ENCODE peak calls at places on chromosomes 4 and X, in eight cellular contexts. A is foreskin fibroblast, J is right atrium auricular region, T is tibial nerve, F is GM06990, L is PC-3, S is fibroblast of lung, I is left ventricle myocardium inferior. Z is an unnamed sample.

GRCh38 chr4:110850461-110851447 is 227.9 kb upstream of the PITX2 start:
- DNase-seq in T (no peak), F (no peak), A (no peak), S (no peak), L (no peak), J (no peak), I (no peak), Z (no peak)

GRCh38 chr4:102390438-102390837 is 45.2 kb upstream of the SLC39A8 start:
- DNase-seq in A (no peak), F (peak), S (peak), J (no peak), L (peak), I (no peak), T (no peak), Z (peak)

GRCh38 chrX:140510895-140511295 is 6.0 kb upstream of the SOX3 start:
- DNase-seq in I (no peak), A (no peak), T (no peak), J (no peak), S (no peak), L (no peak), F (no peak), Z (no peak)

GRCh38 chrX:72621619-72622485 is 49.2 kb upstream of the HDAC8 start:
- DNase-seq in J (no peak), T (no peak), L (peak), S (peak), F (peak), A (peak), I (no peak), Z (peak)

GRCh38 chr4:107643021-107643420 is 77.0 kb downstream of the PAPSS1 start:
- DNase-seq in J (no peak), I (no peak), T (no peak), S (no peak), A (no peak), L (no peak), F (no peak), Z (no peak)

GRCh38 chrX:40095588-40096394 is 2.0 kb downstream of the BCOR start:
- DNase-seq in L (peak), I (peak), A (no peak), S (no peak), T (no peak), F (no peak), J (no peak), Z (no peak)

GRCh38 chr4:38189445-38189844 is 229.2 kb downstream of the PTTG2 start:
- DNase-seq in A (peak), I (no peak), S (peak), L (peak), F (no peak), T (no peak), J (no peak), Z (no peak)

GRCh38 chrX:17160971-17161370 is 214.0 kb upstream of the NHS start:
- DNase-seq in J (no peak), L (peak), F (no peak), I (no peak), A (no peak), T (no peak), S (no peak), Z (no peak)

GRCh38 chr4:37873383-37873782 is 17.5 kb upstream of the TBC1D1 start:
- DNase-seq in J (no peak), T (no peak), A (peak), I (no peak), S (peak), L (peak), F (no peak), Z (no peak)

GRCh38 chrX:39253551-39253950 is 452.3 kb downstream of the MID1IP1 start:
- DNase-seq in F (no peak), S (peak), T (no peak), L (peak), A (no peak), I (no peak), J (no peak), Z (no peak)

GRCh38 chrX:13029341-13029740 is 15.1 kb downstream of the FAM9C start:
- DNase-seq in I (peak), S (peak), A (no peak), F (no peak), J (no peak), L (peak), T (peak), Z (no peak)

GRCh38 chr4:184968784-184969201 is 49.5 kb upstream of the HELT start:
- DNase-seq in F (no peak), J (peak), T (no peak), S (no peak), I (peak), L (peak), A (no peak), Z (no peak)

GRCh38 chr4:93828332-93828829 is at the start of gene ATOH1:
- DNase-seq in J (no peak), T (no peak), F (no peak), L (no peak), S (peak), A (no peak), I (no peak), Z (no peak)
- TF ChIP-seq CTCF in J (no peak), T (no peak), F (no peak), L (no peak), S (no peak), A (no peak), I (no peak), Z (no peak)

DNA sequence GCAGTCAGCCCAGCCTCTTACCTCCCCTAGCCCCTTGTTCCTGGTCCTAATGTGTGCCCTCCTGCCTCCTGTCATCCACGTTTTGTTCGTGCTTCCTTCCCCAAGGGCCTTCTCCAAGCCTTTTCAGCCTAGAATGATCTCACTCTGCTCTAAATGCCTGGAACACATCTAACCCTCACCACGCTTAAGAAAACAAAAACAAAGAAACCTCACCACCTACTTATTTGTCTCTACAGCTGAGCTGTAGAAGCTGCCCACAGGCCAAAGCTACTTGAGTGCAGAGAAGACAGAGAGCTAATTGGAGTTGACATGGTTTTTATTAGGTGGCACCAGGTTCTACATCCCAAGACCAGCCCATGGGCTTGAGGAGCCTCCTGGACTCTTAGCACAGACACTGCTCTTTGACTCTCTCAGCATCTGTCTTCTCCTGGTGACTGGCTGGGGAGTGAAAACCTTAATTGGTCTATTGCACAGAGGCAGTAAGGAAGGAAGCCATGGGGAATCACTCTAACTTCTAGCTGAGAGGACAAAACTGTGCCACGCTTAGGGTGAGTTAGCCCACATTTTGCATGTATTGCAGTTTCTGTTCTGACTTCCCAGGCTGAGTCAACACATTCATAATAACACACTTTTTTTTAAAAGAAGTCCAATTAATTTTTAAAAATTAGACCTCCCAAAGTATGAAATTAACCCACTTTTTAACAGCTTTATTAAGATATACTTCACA is 52.3 kb upstream of the PDK3 start:
- DNase-seq in S (peak), T (no peak), A (no peak), F (no peak), J (no peak), I (no peak), L (no peak), Z (no peak)
- TF ChIP-seq CTCF in S (no peak), T (no peak), A (no peak), F (no peak), J (no peak), I (no peak), L (no peak), Z (no peak)

GRCh38 chrX:135572436-135572835 is 52.0 kb downstream of the INTS6L start:
- DNase-seq in A (no peak), I (no peak), J (no peak), F (no peak), T (no peak), S (no peak), L (no peak), Z (no peak)
- TF ChIP-seq CTCF in A (no peak), I (peak), J (peak), F (peak), T (peak), S (peak), L (peak), Z (peak)

GRCh38 chr4:76687730-76688441 is 210.1 kb downstream of the SOWAHB start:
- DNase-seq in T (no peak), A (no peak), F (no peak), S (no peak), L (peak), I (no peak), J (no peak), Z (no peak)

GRCh38 chr4:76690906-76691275 is 207.1 kb downstream of the SOWAHB start:
- DNase-seq in S (no peak), T (no peak), J (no peak), L (peak), I (no peak), A (no peak), F (no peak), Z (no peak)

GRCh38 chr4:76690091-76690905 is 207.6 kb downstream of the SOWAHB start:
- DNase-seq in L (peak), T (no peak), S (no peak), A (no peak), F (no peak), J (no peak), I (no peak), Z (no peak)

GRCh38 chr4:76688737-76689078 is 209.2 kb downstream of the SOWAHB start:
- DNase-seq in J (no peak), I (no peak), F (no peak), A (no peak), T (no peak), L (peak), S (peak), Z (no peak)

GRCh38 chr4:76689079-76689817 is 208.7 kb downstream of the SOWAHB start:
- DNase-seq in T (no peak), S (peak), L (peak), A (no peak), J (no peak), F (peak), I (peak), Z (peak)
- TF ChIP-seq CTCF in T (no peak), S (no peak), L (no peak), A (no peak), J (no peak), F (no peak), I (no peak), Z (peak)

GRCh38 chrX:30483996-30484395 is 93.6 kb downstream of the TASL start:
- DNase-seq in J (no peak), S (no peak), A (no peak), I (no peak), F (no peak), T (no peak), L (no peak), Z (peak)

GRCh38 chrX:30493348-30493747 is 84.2 kb downstream of the TASL start:
- DNase-seq in A (no peak), L (no peak), T (no peak), I (no peak), S (no peak), J (no peak), F (no peak), Z (no peak)

GRCh38 chrX:30488092-30488491 is 89.5 kb downstream of the TASL start:
- DNase-seq in S (no peak), L (peak), J (no peak), T (no peak), A (no peak), F (no peak), I (no peak), Z (peak)

DNA sequence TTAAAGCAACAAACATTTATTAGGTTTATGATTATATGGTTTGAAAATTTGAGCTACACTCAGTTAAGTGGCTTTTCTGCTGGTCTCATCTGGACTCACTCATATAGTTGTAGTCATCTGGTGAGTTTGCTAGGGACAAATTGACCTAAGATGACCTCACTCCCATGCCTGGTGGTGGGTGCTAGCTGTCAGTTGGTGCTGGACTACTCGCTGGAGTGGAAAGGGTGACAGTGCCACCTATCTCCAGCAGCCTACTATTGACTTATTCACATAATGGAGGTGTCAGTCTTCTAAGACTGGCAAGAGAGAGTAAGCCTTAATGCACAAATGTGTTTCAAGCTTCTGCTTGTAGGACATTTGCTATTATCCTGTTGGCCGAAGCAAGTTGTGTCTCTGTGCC is 88.2 kb downstream of the TASL start:
- DNase-seq in I (no peak), A (no peak), F (no peak), J (no peak), T (no peak), S (no peak), L (peak), Z (no peak)
- TF ChIP-seq CTCF in I (no peak), A (no peak), F (peak), J (no peak), T (no peak), S (no peak), L (peak), Z (no peak)

DNA sequence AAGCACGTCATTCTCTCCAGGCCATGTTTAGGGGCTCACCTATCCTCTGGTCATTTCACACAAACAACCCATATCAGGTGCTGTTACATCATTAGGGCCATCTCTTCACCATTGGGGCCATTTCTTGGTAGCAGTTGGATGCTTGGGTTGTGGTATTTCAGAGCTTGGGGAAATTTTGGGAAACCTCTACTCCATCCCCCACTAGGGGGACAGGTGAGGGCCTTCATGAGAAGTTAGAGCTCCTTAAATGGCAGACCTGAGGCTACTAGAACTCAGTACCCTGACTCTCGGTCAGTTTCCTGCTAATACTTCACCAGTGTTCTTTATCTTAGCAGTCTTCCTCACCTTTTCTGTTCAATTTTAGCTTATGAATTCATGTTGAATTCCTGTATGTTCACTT is 50.2 kb downstream of the ZNF827 start:
- DNase-seq in A (no peak), L (peak), F (no peak), T (no peak), I (no peak), S (no peak), J (no peak), Z (no peak)
- TF ChIP-seq CTCF in A (no peak), L (peak), F (peak), T (no peak), I (no peak), S (peak), J (peak), Z (no peak)

GRCh38 chr4:2910409-2910808 is 52.8 kb downstream of the NOP14 start:
- DNase-seq in J (no peak), I (no peak), T (no peak), A (no peak), L (no peak), S (no peak), F (no peak), Z (no peak)
- TF ChIP-seq CTCF in J (no peak), I (peak), T (no peak), A (peak), L (no peak), S (peak), F (peak), Z (peak)

GRCh38 chr4:139015269-139015947 is at the start of gene NOCT:
- DNase-seq in T (peak), I (peak), J (peak), S (peak), A (peak), F (peak), L (peak), Z (peak)
- TF ChIP-seq CTCF in T (peak), I (peak), J (no peak), S (peak), A (no peak), F (no peak), L (no peak), Z (peak)

DNA sequence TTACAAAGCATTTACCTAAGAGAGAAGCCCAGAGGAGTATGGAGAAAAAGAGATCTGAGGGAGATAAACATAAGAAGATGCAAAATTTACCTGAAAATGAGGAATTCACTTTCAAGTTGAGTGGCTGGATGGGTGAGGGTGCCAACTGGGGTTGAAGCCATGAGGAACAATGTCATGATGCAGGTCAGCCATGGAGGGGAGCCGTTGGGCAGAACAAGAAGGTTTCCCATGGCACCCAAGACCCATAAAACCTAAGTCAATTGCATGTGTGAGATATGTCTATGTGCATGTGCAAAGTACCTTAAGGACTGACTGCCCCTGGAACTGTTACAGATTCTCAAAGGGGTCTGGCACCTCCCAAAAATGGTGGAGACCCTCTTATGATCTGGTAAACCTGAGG is 46.6 kb upstream of the PRRG1 start:
- DNase-seq in I (peak), A (peak), S (peak), L (peak), T (no peak), J (no peak), F (no peak), Z (no peak)
- TF ChIP-seq CTCF in I (peak), A (peak), S (peak), L (peak), T (peak), J (peak), F (no peak), Z (no peak)